ENCODE peak calls at places on chromosomes 2 and 18, in five cellular contexts. S is psoas muscle, X is tibial nerve, C is endothelial cell, Y is GM10248. K is an unnamed sample.

GRCh38 chr2:151417650-151418049 is 7.9 kb downstream of the RIF1 start:
- DNase-seq in S (no peak), X (no peak), C (no peak), Y (no peak), K (no peak)

GRCh38 chr18:74731097-74731496 is 133.4 kb downstream of the ZNF407 start:
- DNase-seq in S (no peak), X (no peak), C (no peak), Y (no peak), K (no peak)

GRCh38 chr2:40218679-40219078 is 233.2 kb downstream of the SLC8A1 start:
- DNase-seq in S (peak), X (peak), C (no peak), Y (no peak), K (no peak)

GRCh38 chr2:188319845-188320244 is 28.2 kb downstream of the GULP1 start:
- DNase-seq in S (no peak), X (no peak), C (no peak), Y (no peak), K (no peak)

GRCh38 chr2:230174466-230174865 is 45.3 kb downstream of the SP110 start:
- DNase-seq in S (no peak), X (no peak), C (no peak), Y (no peak), K (no peak)

GRCh38 chr2:33441235-33441810 is 35.1 kb upstream of the RASGRP3 start:
- DNase-seq in S (no peak), X (peak), C (peak), Y (peak), K (peak)

GRCh38 chr2:155310589-155310988 is 612.1 kb downstream of the KCNJ3 start:
- DNase-seq in S (no peak), X (no peak), C (no peak), Y (no peak), K (no peak)

GRCh38 chr18:29457316-29457715 is 1280.4 kb upstream of the CDH2 start:
- DNase-seq in S (no peak), X (no peak), C (no peak), Y (no peak), K (no peak)

GRCh38 chr2:111694690-111695089 is 189.3 kb downstream of the ANAPC1 start:
- DNase-seq in S (no peak), X (peak), C (no peak), Y (no peak), K (no peak)

GRCh38 chr2:206218792-206219509 is 55.5 kb upstream of the ZDBF2 start:
- DNase-seq in S (no peak), X (no peak), C (no peak), Y (no peak), K (no peak)

GRCh38 chr2:2569836-2570235 is 238.8 kb upstream of the MYT1L start:
- DNase-seq in S (peak), X (no peak), C (no peak), Y (no peak), K (no peak)

GRCh38 chr18:10979411-10979810 is 170.0 kb downstream of the PIEZO2 start:
- DNase-seq in S (no peak), X (no peak), C (no peak), Y (no peak), K (no peak)

GRCh38 chr2:37848451-37848850 is 76.6 kb upstream of the RMDN2 start:
- DNase-seq in S (no peak), X (no peak), C (no peak), Y (no peak), K (no peak)

GRCh38 chr2:31108887-31109286 is 29.4 kb downstream of the GALNT14 start:
- DNase-seq in S (no peak), X (no peak), C (no peak), Y (no peak), K (no peak)

GRCh38 chr18:35580748-35581534 is 599 bp upstream of the GALNT1 start:
- DNase-seq in S (peak), X (peak), C (peak), Y (peak), K (peak)

GRCh38 chr2:60347781-60348180 is 205.7 kb downstream of the BCL11A start:
- DNase-seq in S (no peak), X (no peak), C (no peak), Y (no peak), K (no peak)

GRCh38 chr2:237627463-237628321 is at the start of gene LRRFIP1:
- DNase-seq in S (peak), X (no peak), C (peak), Y (no peak), K (peak)

GRCh38 chr2:185127412-185127811 is 529.1 kb downstream of the ZNF804A start:
- DNase-seq in S (no peak), X (no peak), C (no peak), Y (no peak), K (no peak)

GRCh38 chr2:28168376-28168775 is 224.3 kb upstream of the FOSL2 start:
- DNase-seq in S (no peak), X (no peak), C (no peak), Y (no peak), K (no peak)

GRCh38 chr2:111705206-111705605 is 178.8 kb downstream of the ANAPC1 start:
- DNase-seq in S (no peak), X (no peak), C (no peak), Y (no peak), K (no peak)

GRCh38 chr2:105237045-105237765 is 4.3 kb upstream of the GPR45 start:
- DNase-seq in S (no peak), X (no peak), C (no peak), Y (no peak), K (no peak)

GRCh38 chr2:236367791-236368289 is 103.6 kb upstream of the ASB18 start:
- DNase-seq in S (no peak), X (no peak), C (no peak), Y (no peak), K (no peak)

GRCh38 chr2:119333360-119333759 is 33.3 kb downstream of the C2orf76 start:
- DNase-seq in S (no peak), X (no peak), C (no peak), Y (no peak), K (no peak)

GRCh38 chr18:57803119-57803969 is at the start of gene ATP8B1:
- DNase-seq in S (peak), X (no peak), C (peak), Y (peak), K (no peak)

GRCh38 chr2:81077396-81077795 is 772.8 kb upstream of the LRRTM1 start:
- DNase-seq in S (no peak), X (no peak), C (no peak), Y (no peak), K (no peak)

GRCh38 chr2:84636080-84636971 is 120.0 kb downstream of the DNAH6 start:
- DNase-seq in S (no peak), X (no peak), C (no peak), Y (no peak), K (no peak)

GRCh38 chr2:162926907-162927306 is 88.3 kb upstream of the KCNH7 start:
- DNase-seq in S (no peak), X (no peak), C (no peak), Y (no peak), K (no peak)

GRCh38 chr2:28951910-28952805 is 28.9 kb upstream of the TOGARAM2 start:
- DNase-seq in S (peak), X (peak), C (no peak), Y (no peak), K (no peak)

GRCh38 chr18:63882333-63883141 is 5.0 kb upstream of the SERPINB2 start:
- DNase-seq in S (no peak), X (no peak), C (no peak), Y (no peak), K (no peak)

GRCh38 chr2:152781210-152781609 is 62.8 kb downstream of the ARL6IP6 start:
- DNase-seq in S (no peak), X (no peak), C (no peak), Y (no peak), K (no peak)

GRCh38 chr2:162403884-162404283 is 60.0 kb downstream of the GCA start:
- DNase-seq in S (no peak), X (no peak), C (no peak), Y (no peak), K (no peak)

GRCh38 chr18:24702001-24702400 is 241.6 kb downstream of the HRH4 start:
- DNase-seq in S (no peak), X (no peak), C (no peak), Y (no peak), K (no peak)
- TF ChIP-seq CTCF in S (no peak), X (no peak), C (no peak), Y (no peak), K (no peak)

GRCh38 chr2:173843526-173843925 is 121.6 kb downstream of the SP3 start:
- DNase-seq in S (no peak), X (no peak), C (no peak), Y (no peak), K (no peak)

GRCh38 chr2:173841110-173841509 is 124.1 kb downstream of the SP3 start:
- DNase-seq in S (no peak), X (no peak), C (no peak), Y (no peak), K (no peak)
- TF ChIP-seq CTCF in S (no peak), X (no peak), C (no peak), Y (no peak), K (no peak)

GRCh38 chr18:12890500-12890899 is 6.5 kb upstream of the PTPN2 start:
- DNase-seq in S (no peak), X (no peak), C (no peak), Y (no peak), K (no peak)
- TF ChIP-seq CTCF in S (no peak), X (no peak), C (no peak), Y (no peak), K (no peak)

GRCh38 chr18:66621816-66622576 is 18.1 kb upstream of the CDH19 start:
- DNase-seq in S (no peak), X (no peak), C (no peak), Y (no peak), K (no peak)

DNA sequence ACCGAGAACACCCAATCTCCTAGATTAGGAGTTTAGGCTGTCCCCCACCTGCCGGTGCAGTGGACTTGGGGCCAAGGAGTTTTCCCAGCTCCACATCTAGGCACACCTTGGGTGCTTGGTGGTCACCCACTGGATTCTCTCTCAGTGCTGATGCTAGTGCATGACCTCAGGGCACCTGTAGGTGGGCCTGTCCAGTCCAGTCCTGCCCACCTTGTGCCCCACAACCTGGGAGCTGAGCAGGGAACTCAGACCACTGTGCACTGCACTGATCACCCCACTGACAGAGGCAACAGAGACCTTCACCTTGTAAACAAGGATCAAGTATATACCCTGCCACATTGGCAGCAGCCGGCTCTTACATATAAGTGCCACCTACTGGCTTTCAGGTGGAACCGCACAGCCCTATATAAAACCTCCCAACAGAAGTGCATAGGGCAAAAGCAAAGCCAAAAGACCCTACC is 12.7 kb upstream of the CDH19 start:
- DNase-seq in S (no peak), X (no peak), C (no peak), Y (no peak), K (no peak)
- TF ChIP-seq CTCF in S (no peak), X (no peak), C (peak), Y (peak), K (no peak)

GRCh38 chr2:55511508-55512124 is 7.9 kb upstream of the CFAP36 start:
- DNase-seq in S (no peak), X (no peak), C (peak), Y (no peak), K (no peak)
- TF ChIP-seq CTCF in S (peak), X (no peak), C (no peak), Y (peak), K (peak)

GRCh38 chr2:234603619-234604018 is 106.7 kb upstream of the ARL4C start:
- DNase-seq in S (no peak), X (no peak), C (no peak), Y (no peak), K (no peak)
- TF ChIP-seq CTCF in S (no peak), X (no peak), C (no peak), Y (no peak), K (no peak)

GRCh38 chr18:33495278-33495677 is 54.8 kb upstream of the CCDC178 start:
- DNase-seq in S (no peak), X (peak), C (peak), Y (no peak), K (peak)
- TF ChIP-seq CTCF in S (no peak), X (peak), C (peak), Y (peak), K (peak)

DNA sequence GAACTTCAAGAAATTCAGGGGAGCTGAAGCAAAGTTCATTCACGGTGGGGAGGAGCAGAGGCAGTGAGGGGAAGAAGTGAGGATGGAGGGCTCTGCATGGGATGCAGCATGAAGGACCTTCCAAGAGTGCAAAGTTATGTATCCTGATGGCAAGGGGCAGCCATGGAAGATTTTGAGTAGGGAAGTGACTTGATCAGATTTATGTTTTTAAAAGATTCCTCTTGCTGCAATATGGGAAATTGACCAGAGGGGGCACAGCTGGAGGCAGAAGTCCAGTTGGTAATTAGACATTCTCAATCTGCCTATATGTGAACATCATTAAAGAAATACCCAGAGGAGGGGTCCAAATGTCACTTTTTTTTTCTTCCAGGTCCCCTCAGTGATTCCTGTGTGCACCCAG is 21.5 kb upstream of the ANXA4 start:
- DNase-seq in S (no peak), X (no peak), C (peak), Y (no peak), K (no peak)
- TF ChIP-seq CTCF in S (no peak), X (no peak), C (peak), Y (peak), K (peak)

GRCh38 chr18:62328775-62329525 is 3.8 kb downstream of the TNFRSF11A start:
- DNase-seq in S (no peak), X (no peak), C (no peak), Y (no peak), K (no peak)
- TF ChIP-seq CTCF in S (no peak), X (no peak), C (no peak), Y (no peak), K (no peak)

K was measured in dorsolateral prefrontal cortex.